ENCODE peak calls at places on chromosomes 4 and X, in four cellular contexts. W is K562, Y is H1, H is GM12878. D is an unnamed sample.

GRCh38 chr4:167176723-167177367 is 57.4 kb downstream of the SPOCK3 start:
- DNase-seq in W (no peak), Y (no peak), H (no peak), D (peak)

GRCh38 chr4:33709247-33709646 is 2535.1 kb downstream of the ARAP2 start:
- DNase-seq in W (no peak), Y (no peak), H (no peak), D (no peak)

GRCh38 chr4:168167714-168168284 is 75.5 kb downstream of the ANXA10 start:
- DNase-seq in W (no peak), Y (no peak), H (no peak), D (no peak)

GRCh38 chr4:155025762-155026457 is 182.5 kb upstream of the NPY2R start:
- DNase-seq in W (peak), Y (peak), H (no peak), D (peak)

GRCh38 chr4:45122406-45122805 is 396.1 kb upstream of the GNPDA2 start:
- DNase-seq in W (no peak), Y (no peak), H (no peak), D (no peak)

GRCh38 chrX:40154229-40154852 is 56.6 kb upstream of the BCOR start:
- DNase-seq in W (peak), Y (peak), H (no peak), D (peak)

GRCh38 chr4:15378055-15378454 is 49.8 kb upstream of the C1QTNF7 start:
- DNase-seq in W (no peak), Y (no peak), H (no peak), D (no peak)

GRCh38 chr4:25834411-25835107 is 28.2 kb downstream of the SEL1L3 start:
- DNase-seq in W (no peak), Y (no peak), H (no peak), D (no peak)

GRCh38 chrX:39726810-39727209 is 370.9 kb downstream of the BCOR start:
- DNase-seq in W (no peak), Y (no peak), H (no peak), D (no peak)

GRCh38 chrX:47218920-47219815 is 687 bp downstream of the CDK16 start:
- DNase-seq in W (peak), Y (peak), H (no peak), D (no peak)

GRCh38 chrX:105894721-105895120 is 72.4 kb downstream of the NRK start:
- DNase-seq in W (no peak), Y (no peak), H (no peak), D (no peak)

GRCh38 chr4:186190456-186191265 is 706 bp upstream of the CYP4V2 start:
- DNase-seq in W (peak), Y (peak), H (no peak), D (no peak)

GRCh38 chr4:140877781-140878180 is 121.6 kb upstream of the TBC1D9 start:
- DNase-seq in W (no peak), Y (no peak), H (no peak), D (no peak)

GRCh38 chr4:16253127-16253960 is 27.1 kb upstream of the TAPT1 start:
- DNase-seq in W (no peak), Y (no peak), H (no peak), D (peak)

GRCh38 chr4:177530561-177530960 is 88.3 kb upstream of the AGA start:
- DNase-seq in W (no peak), Y (no peak), H (no peak), D (no peak)

GRCh38 chr4:8040607-8041006 is 100.9 kb upstream of the AFAP1 start:
- DNase-seq in W (no peak), Y (no peak), H (no peak), D (no peak)

GRCh38 chrX:110992611-110993010 is 103.4 kb upstream of the PAK3 start:
- DNase-seq in W (peak), Y (no peak), H (no peak), D (peak)

GRCh38 chrX:34918856-34919255 is 23.7 kb upstream of the FAM47B start:
- DNase-seq in W (no peak), Y (no peak), H (no peak), D (peak)

GRCh38 chr4:949656-950055 is 17.4 kb downstream of the TMEM175 start:
- DNase-seq in W (no peak), Y (no peak), H (no peak), D (no peak)

GRCh38 chr4:167903291-167903721 is 189.0 kb upstream of the ANXA10 start:
- DNase-seq in W (no peak), Y (no peak), H (no peak), D (no peak)

GRCh38 chr4:88308587-88308986 is 24.2 kb upstream of the PPM1K start:
- DNase-seq in W (no peak), Y (no peak), H (no peak), D (no peak)

GRCh38 chrX:100802843-100803242 is 17.3 kb upstream of the CSTF2 start:
- DNase-seq in W (no peak), Y (no peak), H (no peak), D (no peak)

GRCh38 chr4:23873717-23874535 is 15.9 kb downstream of the PPARGC1A start:
- DNase-seq in W (no peak), Y (no peak), H (no peak), D (no peak)

GRCh38 chr4:110119880-110120279 is 78.5 kb downstream of the ELOVL6 start:
- DNase-seq in W (no peak), Y (no peak), H (no peak), D (no peak)

GRCh38 chr4:108586778-108587177 is 33.6 kb upstream of the RPL34 start:
- DNase-seq in W (no peak), Y (no peak), H (no peak), D (no peak)

GRCh38 chr4:53015681-53016080 is 153.6 kb downstream of the RASL11B start:
- DNase-seq in W (peak), Y (no peak), H (no peak), D (peak)

GRCh38 chr4:38529189-38530115 is 134.5 kb upstream of the KLF3 start:
- DNase-seq in W (peak), Y (no peak), H (peak), D (no peak)

GRCh38 chrX:1537031-1537715 is at the start of gene P2RY8:
- DNase-seq in W (no peak), Y (no peak), H (peak), D (peak)
- TF ChIP-seq HDAC6 in W (no peak), Y (no peak), H (peak), D (no peak)

GRCh38 chr4:180937083-180937482 is 1306.1 kb upstream of the TENM3 start:
- DNase-seq in W (no peak), Y (no peak), H (no peak), D (no peak)

DNA sequence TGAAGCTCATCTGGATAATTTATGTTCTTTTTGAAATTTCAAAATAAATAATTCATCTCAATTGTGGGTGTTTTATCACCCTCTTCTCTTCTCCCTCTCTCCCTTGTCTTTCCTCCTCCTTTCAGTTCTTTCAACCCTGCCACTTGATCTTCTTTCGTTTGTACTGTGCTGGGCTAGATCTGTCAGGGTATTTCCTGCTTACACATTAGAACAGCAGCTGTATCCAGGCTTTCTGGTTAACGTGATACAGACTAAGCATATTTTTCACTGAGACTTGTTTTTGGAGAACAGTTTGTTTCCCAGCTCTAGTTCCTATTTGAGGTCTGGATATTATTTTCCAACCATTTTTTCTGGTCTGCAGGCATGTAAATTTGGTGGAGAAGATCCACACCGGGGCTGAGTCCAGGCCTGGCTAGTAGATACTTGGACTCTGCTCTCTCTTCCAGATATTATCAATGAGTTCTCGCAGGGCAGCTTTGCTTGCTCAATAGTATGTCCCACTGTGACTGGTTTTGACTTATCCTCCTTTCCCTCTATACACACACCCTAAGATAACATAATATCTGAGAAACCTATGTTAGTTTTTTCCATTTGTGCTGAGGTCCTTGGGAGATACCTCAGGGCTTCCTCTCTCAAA is 1310.7 kb upstream of the TENM3 start:
- DNase-seq in W (no peak), Y (no peak), H (no peak), D (no peak)
- TF ChIP-seq HDAC6 in W (no peak), Y (no peak), H (no peak), D (no peak)

DNA sequence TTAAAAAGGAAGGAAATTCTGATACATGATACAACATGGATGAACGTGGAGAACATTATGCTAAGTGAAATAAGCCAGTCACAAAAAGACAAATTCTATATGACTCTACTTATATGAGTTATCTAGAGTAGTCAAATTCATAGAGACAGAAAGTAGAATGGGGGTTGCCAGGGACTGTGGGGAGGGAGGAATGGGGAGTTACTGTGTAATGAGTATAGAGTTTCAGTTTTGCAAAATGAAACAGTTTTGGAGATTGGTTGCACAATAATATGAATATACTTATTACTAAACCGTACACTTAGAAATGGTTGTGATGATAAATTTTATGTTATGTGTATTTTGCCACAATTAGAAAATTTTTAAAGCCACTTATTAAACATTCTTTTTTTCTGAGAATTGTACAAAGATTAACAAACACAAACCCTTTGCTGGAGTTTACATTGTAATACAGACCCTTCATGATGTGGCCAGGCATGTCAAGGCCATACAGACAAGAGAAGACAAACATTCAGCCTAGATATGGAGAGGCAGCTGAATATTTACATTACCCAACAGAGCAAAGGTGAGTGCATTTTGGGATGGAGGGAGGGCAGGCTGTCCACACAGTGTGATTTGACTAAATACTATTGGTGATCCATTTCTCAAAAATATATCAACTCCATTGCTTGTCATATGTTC is 21.2 kb upstream of the GPC3 start:
- DNase-seq in W (no peak), Y (no peak), H (no peak), D (peak)
- TF ChIP-seq HDAC6 in W (no peak), Y (no peak), H (no peak), D (no peak)

DNA sequence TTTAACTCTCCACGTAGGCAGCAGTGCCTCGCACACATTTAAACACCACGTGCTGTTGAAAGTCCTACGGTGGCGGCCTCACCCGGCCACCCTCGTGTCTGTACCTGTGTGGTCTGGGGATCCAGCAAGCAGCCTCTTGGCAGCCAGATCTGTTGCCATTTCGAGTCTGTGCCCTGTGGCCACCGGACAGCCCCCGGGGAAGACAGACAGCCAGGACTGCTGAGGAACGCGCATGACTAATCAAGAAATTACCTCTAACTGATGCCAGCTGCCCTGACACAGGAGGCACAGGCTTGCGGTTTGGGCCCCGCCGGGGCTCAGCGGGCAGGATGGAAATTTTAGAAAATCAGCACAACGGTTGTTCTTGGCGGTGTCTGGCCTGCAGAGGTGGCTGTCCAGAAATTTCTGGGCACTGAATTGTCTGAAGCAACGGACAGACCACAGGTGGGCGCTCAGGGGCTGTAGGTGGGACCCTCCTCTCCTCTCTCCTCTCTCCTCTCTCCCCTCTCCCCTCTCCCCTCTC is 15.6 kb upstream of the ASMTL start:
- DNase-seq in W (no peak), Y (peak), H (peak), D (no peak)
- TF ChIP-seq HDAC6 in W (no peak), Y (no peak), H (no peak), D (no peak)

DNA sequence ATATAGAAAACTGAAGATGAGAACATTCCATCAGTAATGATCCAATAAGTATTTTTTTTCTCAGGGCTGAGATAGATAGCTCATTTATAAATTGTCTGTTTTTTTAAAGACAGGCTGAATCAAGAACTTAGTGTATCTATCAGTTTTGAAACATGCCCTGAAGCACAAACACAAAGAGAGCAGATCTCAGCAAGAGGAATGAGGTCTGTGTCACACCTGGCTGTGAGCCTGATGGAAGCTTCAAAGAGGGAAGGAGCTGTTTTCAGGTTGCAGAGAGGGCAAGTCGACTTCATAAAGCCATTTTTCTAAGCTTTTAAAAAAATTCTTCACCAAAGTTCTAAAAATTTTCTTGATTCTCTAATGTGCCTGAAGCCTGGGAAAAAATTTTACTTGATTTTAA is 434.9 kb downstream of the PDGFC start:
- DNase-seq in W (no peak), Y (no peak), H (no peak), D (no peak)
- TF ChIP-seq HDAC6 in W (no peak), Y (no peak), H (no peak), D (no peak)

GRCh38 chrX:16695079-16695676 is 17.3 kb downstream of the CTPS2 start:
- DNase-seq in W (peak), Y (peak), H (no peak), D (peak)
- TF ChIP-seq HDAC6 in W (no peak), Y (no peak), H (no peak), D (no peak)

GRCh38 chrX:45803383-45803921 is 602.8 kb upstream of the DIPK2B start:
- DNase-seq in W (no peak), Y (no peak), H (no peak), D (no peak)

GRCh38 chrX:45806410-45807121 is 605.9 kb upstream of the DIPK2B start:
- DNase-seq in W (no peak), Y (no peak), H (peak), D (no peak)

GRCh38 chrX:45811307-45811706 is 610.6 kb upstream of the DIPK2B start:
- DNase-seq in W (peak), Y (no peak), H (no peak), D (no peak)

DNA sequence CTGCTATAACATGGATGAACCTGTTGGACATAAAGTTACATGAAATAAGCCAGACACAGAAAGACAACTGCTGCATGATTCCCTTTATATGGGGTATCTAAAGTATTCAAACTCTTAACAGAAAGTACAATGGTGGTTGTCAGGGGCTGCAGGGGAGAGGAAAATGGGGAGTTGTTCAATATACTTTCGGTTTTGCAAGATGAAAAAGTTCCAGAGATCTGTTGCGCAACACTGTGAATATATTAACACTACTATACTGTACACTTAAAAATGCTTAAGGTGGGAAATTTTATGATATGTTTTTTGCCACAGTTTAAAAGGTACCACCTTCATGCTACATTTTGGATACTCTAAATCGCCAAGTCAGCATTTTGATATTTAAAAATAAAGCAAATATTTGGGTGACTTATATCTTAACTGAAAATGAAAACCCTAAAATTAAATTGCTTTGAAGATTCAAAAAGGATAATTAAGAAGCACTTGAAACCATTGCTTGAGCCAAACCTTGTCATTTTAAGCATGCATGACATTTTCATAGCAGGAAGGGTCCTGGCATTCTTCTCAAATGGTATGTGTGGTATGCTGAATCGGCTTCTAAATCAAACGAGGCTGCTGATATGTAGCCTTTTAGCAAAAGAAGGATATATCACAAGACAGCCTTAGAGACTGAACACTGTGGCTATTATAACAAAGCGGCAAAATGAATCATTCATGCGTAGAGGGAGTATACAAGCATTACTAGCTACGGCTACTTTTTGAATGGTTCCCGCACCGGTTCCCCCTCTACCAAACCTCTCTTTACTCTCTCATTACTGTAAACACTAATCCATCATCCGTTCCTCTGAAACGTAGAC is 607.1 kb upstream of the DIPK2B start:
- DNase-seq in W (no peak), Y (no peak), H (no peak), D (no peak)
- TF ChIP-seq HDAC6 in W (no peak), Y (no peak), H (no peak), D (no peak)

DNA sequence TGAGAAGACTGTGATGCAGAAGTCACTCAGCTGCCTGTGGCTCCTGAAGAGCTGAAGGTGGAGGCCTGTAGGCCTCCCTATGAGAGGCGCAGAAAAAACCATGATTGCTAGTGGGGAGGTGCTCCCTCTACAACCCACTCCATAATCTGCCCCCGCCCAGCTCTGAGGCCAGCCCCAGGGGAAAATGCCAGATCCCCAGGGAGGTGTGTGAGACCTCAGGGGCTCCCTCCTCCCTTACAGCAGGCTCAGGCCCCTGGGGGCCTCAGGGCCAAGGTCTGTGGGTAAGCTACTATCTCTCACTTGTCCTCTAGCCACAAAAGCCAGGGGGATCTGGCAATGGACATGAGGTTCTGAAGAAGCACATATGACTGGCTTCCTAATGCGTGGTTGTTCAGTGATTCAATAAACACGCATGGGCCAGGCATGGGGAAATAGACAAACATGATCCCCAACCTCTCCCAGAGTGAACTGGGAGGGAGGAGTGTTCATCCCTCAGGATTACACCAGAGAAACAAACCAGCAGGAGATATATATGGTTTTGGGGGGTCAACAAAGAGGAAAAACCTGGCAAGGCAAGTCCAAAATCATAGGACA is 51.0 kb upstream of the MTM1 start:
- DNase-seq in W (no peak), Y (no peak), H (no peak), D (no peak)
- TF ChIP-seq HDAC6 in W (no peak), Y (no peak), H (no peak), D (no peak)